ENCODE peak calls at places on chromosomes 11 and 22, in nine cellular contexts. One of them, this sample, is unnamed.

GRCh38 chr11:66546368-66546965 is at the start of gene ACTN3:
- DNase-seq in foreskin melanocyte: peak
- DNase-seq in right lobe of liver: no peak
- DNase-seq in HL-60: no peak
- DNase-seq in HuH-7.5: peak
- DNase-seq in activated CD4-positive, alpha-beta T cell treated with anti-CD3 and anti-CD28 coated beads, Interleukin-2, amount 50 U/mL, for 24 hours: no peak
- DNase-seq in GM04504: no peak
- DNase-seq in AG08395: peak
- DNase-seq in astrocyte of the spinal cord: no peak
- DNase-seq in this sample: no peak

GRCh38 chr11:110907629-110908028 is 195.4 kb upstream of the ARHGAP20 start:
- DNase-seq in foreskin melanocyte: no peak
- DNase-seq in right lobe of liver: no peak
- DNase-seq in HL-60: peak
- DNase-seq in HuH-7.5: no peak
- DNase-seq in activated CD4-positive, alpha-beta T cell treated with anti-CD3 and anti-CD28 coated beads, Interleukin-2, amount 50 U/mL, for 24 hours: no peak
- DNase-seq in GM04504: peak
- DNase-seq in AG08395: peak
- DNase-seq in astrocyte of the spinal cord: peak
- DNase-seq in this sample: peak

GRCh38 chr22:25644122-25644521 is 79.6 kb downstream of the GRK3 start:
- DNase-seq in foreskin melanocyte: no peak
- DNase-seq in right lobe of liver: no peak
- DNase-seq in HL-60: no peak
- DNase-seq in HuH-7.5: no peak
- DNase-seq in activated CD4-positive, alpha-beta T cell treated with anti-CD3 and anti-CD28 coated beads, Interleukin-2, amount 50 U/mL, for 24 hours: no peak
- DNase-seq in GM04504: no peak
- DNase-seq in AG08395: peak
- DNase-seq in astrocyte of the spinal cord: peak
- DNase-seq in this sample: no peak

GRCh38 chr11:17700991-17701390 is 18.4 kb upstream of the MYOD1 start:
- DNase-seq in foreskin melanocyte: no peak
- DNase-seq in right lobe of liver: no peak
- DNase-seq in HL-60: no peak
- DNase-seq in HuH-7.5: no peak
- DNase-seq in activated CD4-positive, alpha-beta T cell treated with anti-CD3 and anti-CD28 coated beads, Interleukin-2, amount 50 U/mL, for 24 hours: no peak
- DNase-seq in GM04504: no peak
- DNase-seq in AG08395: no peak
- DNase-seq in astrocyte of the spinal cord: no peak
- DNase-seq in this sample: no peak

GRCh38 chr11:117725048-117725734 is 71.8 kb downstream of the DSCAML1 start:
- DNase-seq in foreskin melanocyte: no peak
- DNase-seq in right lobe of liver: no peak
- DNase-seq in HL-60: no peak
- DNase-seq in HuH-7.5: no peak
- DNase-seq in activated CD4-positive, alpha-beta T cell treated with anti-CD3 and anti-CD28 coated beads, Interleukin-2, amount 50 U/mL, for 24 hours: no peak
- DNase-seq in GM04504: no peak
- DNase-seq in AG08395: no peak
- DNase-seq in astrocyte of the spinal cord: no peak
- DNase-seq in this sample: no peak

GRCh38 chr22:30863161-30863833 is 105.3 kb downstream of the MORC2 start:
- DNase-seq in foreskin melanocyte: no peak
- DNase-seq in right lobe of liver: no peak
- DNase-seq in HL-60: no peak
- DNase-seq in HuH-7.5: peak
- DNase-seq in activated CD4-positive, alpha-beta T cell treated with anti-CD3 and anti-CD28 coated beads, Interleukin-2, amount 50 U/mL, for 24 hours: no peak
- DNase-seq in GM04504: no peak
- DNase-seq in AG08395: peak
- DNase-seq in astrocyte of the spinal cord: no peak
- DNase-seq in this sample: no peak

GRCh38 chr22:19149047-19149883 is 827 bp downstream of the GSC2 start:
- DNase-seq in foreskin melanocyte: no peak
- DNase-seq in right lobe of liver: no peak
- DNase-seq in HL-60: peak
- DNase-seq in HuH-7.5: no peak
- DNase-seq in activated CD4-positive, alpha-beta T cell treated with anti-CD3 and anti-CD28 coated beads, Interleukin-2, amount 50 U/mL, for 24 hours: no peak
- DNase-seq in GM04504: no peak
- DNase-seq in AG08395: no peak
- DNase-seq in astrocyte of the spinal cord: no peak
- DNase-seq in this sample: no peak

GRCh38 chr11:66563832-66564231 is 4.6 kb downstream of the CTSF start:
- DNase-seq in foreskin melanocyte: no peak
- DNase-seq in right lobe of liver: no peak
- DNase-seq in HL-60: no peak
- DNase-seq in HuH-7.5: no peak
- DNase-seq in activated CD4-positive, alpha-beta T cell treated with anti-CD3 and anti-CD28 coated beads, Interleukin-2, amount 50 U/mL, for 24 hours: no peak
- DNase-seq in GM04504: no peak
- DNase-seq in AG08395: no peak
- DNase-seq in astrocyte of the spinal cord: no peak
- DNase-seq in this sample: no peak

GRCh38 chr11:97610000-97610399 is 1220.2 kb downstream of the JRKL start:
- DNase-seq in foreskin melanocyte: no peak
- DNase-seq in right lobe of liver: no peak
- DNase-seq in HL-60: no peak
- DNase-seq in HuH-7.5: no peak
- DNase-seq in activated CD4-positive, alpha-beta T cell treated with anti-CD3 and anti-CD28 coated beads, Interleukin-2, amount 50 U/mL, for 24 hours: no peak
- DNase-seq in GM04504: no peak
- DNase-seq in AG08395: no peak
- DNase-seq in astrocyte of the spinal cord: no peak
- DNase-seq in this sample: peak

GRCh38 chr11:116960916-116961315 is 123.5 kb upstream of the APOA1 start:
- DNase-seq in foreskin melanocyte: peak
- DNase-seq in right lobe of liver: no peak
- DNase-seq in HL-60: no peak
- DNase-seq in HuH-7.5: no peak
- DNase-seq in activated CD4-positive, alpha-beta T cell treated with anti-CD3 and anti-CD28 coated beads, Interleukin-2, amount 50 U/mL, for 24 hours: no peak
- DNase-seq in GM04504: no peak
- DNase-seq in AG08395: peak
- DNase-seq in astrocyte of the spinal cord: peak
- DNase-seq in this sample: no peak

GRCh38 chr22:22940961-22941605 is 53.5 kb downstream of the IGLL5 start:
- DNase-seq in foreskin melanocyte: no peak
- DNase-seq in right lobe of liver: no peak
- DNase-seq in HL-60: no peak
- DNase-seq in HuH-7.5: no peak
- DNase-seq in activated CD4-positive, alpha-beta T cell treated with anti-CD3 and anti-CD28 coated beads, Interleukin-2, amount 50 U/mL, for 24 hours: no peak
- DNase-seq in GM04504: no peak
- DNase-seq in AG08395: no peak
- DNase-seq in astrocyte of the spinal cord: no peak
- DNase-seq in this sample: no peak

GRCh38 chr11:119103793-119104192 is 2.1 kb upstream of the DPAGT1 start:
- DNase-seq in foreskin melanocyte: no peak
- DNase-seq in right lobe of liver: no peak
- DNase-seq in HL-60: peak
- DNase-seq in HuH-7.5: no peak
- DNase-seq in activated CD4-positive, alpha-beta T cell treated with anti-CD3 and anti-CD28 coated beads, Interleukin-2, amount 50 U/mL, for 24 hours: no peak
- DNase-seq in GM04504: no peak
- DNase-seq in AG08395: no peak
- DNase-seq in astrocyte of the spinal cord: no peak
- DNase-seq in this sample: peak

GRCh38 chr11:115670538-115671200 is 166.5 kb upstream of the CADM1 start:
- DNase-seq in foreskin melanocyte: no peak
- DNase-seq in right lobe of liver: no peak
- DNase-seq in HL-60: no peak
- DNase-seq in HuH-7.5: no peak
- DNase-seq in activated CD4-positive, alpha-beta T cell treated with anti-CD3 and anti-CD28 coated beads, Interleukin-2, amount 50 U/mL, for 24 hours: no peak
- DNase-seq in GM04504: no peak
- DNase-seq in AG08395: no peak
- DNase-seq in astrocyte of the spinal cord: no peak
- DNase-seq in this sample: no peak

GRCh38 chr11:115409691-115410220 is 94.5 kb downstream of the CADM1 start:
- DNase-seq in foreskin melanocyte: no peak
- DNase-seq in right lobe of liver: no peak
- DNase-seq in HL-60: no peak
- DNase-seq in HuH-7.5: peak
- DNase-seq in activated CD4-positive, alpha-beta T cell treated with anti-CD3 and anti-CD28 coated beads, Interleukin-2, amount 50 U/mL, for 24 hours: no peak
- DNase-seq in GM04504: no peak
- DNase-seq in AG08395: no peak
- DNase-seq in astrocyte of the spinal cord: peak
- DNase-seq in this sample: no peak

GRCh38 chr11:117095301-117096139 is 2.7 kb downstream of the SIK3 start:
- DNase-seq in foreskin melanocyte: no peak
- DNase-seq in right lobe of liver: no peak
- DNase-seq in HL-60: no peak
- DNase-seq in HuH-7.5: peak
- DNase-seq in activated CD4-positive, alpha-beta T cell treated with anti-CD3 and anti-CD28 coated beads, Interleukin-2, amount 50 U/mL, for 24 hours: no peak
- DNase-seq in GM04504: peak
- DNase-seq in AG08395: peak
- DNase-seq in astrocyte of the spinal cord: no peak
- DNase-seq in this sample: peak

GRCh38 chr11:31199403-31199802 is 170.1 kb downstream of the DCDC1 start:
- DNase-seq in foreskin melanocyte: no peak
- DNase-seq in right lobe of liver: no peak
- DNase-seq in HL-60: no peak
- DNase-seq in HuH-7.5: no peak
- DNase-seq in activated CD4-positive, alpha-beta T cell treated with anti-CD3 and anti-CD28 coated beads, Interleukin-2, amount 50 U/mL, for 24 hours: no peak
- DNase-seq in GM04504: no peak
- DNase-seq in AG08395: no peak
- DNase-seq in astrocyte of the spinal cord: no peak
- DNase-seq in this sample: no peak

GRCh38 chr11:76316726-76317125 is 64.2 kb downstream of the THAP12 start:
- DNase-seq in foreskin melanocyte: no peak
- DNase-seq in right lobe of liver: no peak
- DNase-seq in HL-60: no peak
- DNase-seq in HuH-7.5: no peak
- DNase-seq in activated CD4-positive, alpha-beta T cell treated with anti-CD3 and anti-CD28 coated beads, Interleukin-2, amount 50 U/mL, for 24 hours: no peak
- DNase-seq in GM04504: no peak
- DNase-seq in AG08395: no peak
- DNase-seq in astrocyte of the spinal cord: no peak
- DNase-seq in this sample: no peak

GRCh38 chr11:88704505-88704904 is 361.3 kb downstream of the GRM5 start:
- DNase-seq in foreskin melanocyte: no peak
- DNase-seq in right lobe of liver: no peak
- DNase-seq in HL-60: no peak
- DNase-seq in HuH-7.5: no peak
- DNase-seq in activated CD4-positive, alpha-beta T cell treated with anti-CD3 and anti-CD28 coated beads, Interleukin-2, amount 50 U/mL, for 24 hours: no peak
- DNase-seq in GM04504: no peak
- DNase-seq in AG08395: peak
- DNase-seq in astrocyte of the spinal cord: peak
- DNase-seq in this sample: peak

GRCh38 chr11:69530278-69531070 is 49.0 kb downstream of the LINC01488 start:
- DNase-seq in foreskin melanocyte: no peak
- DNase-seq in right lobe of liver: peak
- DNase-seq in HL-60: peak
- DNase-seq in HuH-7.5: no peak
- DNase-seq in activated CD4-positive, alpha-beta T cell treated with anti-CD3 and anti-CD28 coated beads, Interleukin-2, amount 50 U/mL, for 24 hours: no peak
- DNase-seq in GM04504: no peak
- DNase-seq in AG08395: no peak
- DNase-seq in astrocyte of the spinal cord: no peak
- DNase-seq in this sample: peak

GRCh38 chr11:32140121-32140520 is 49.2 kb downstream of the RCN1 start:
- DNase-seq in foreskin melanocyte: no peak
- DNase-seq in right lobe of liver: no peak
- DNase-seq in HL-60: no peak
- DNase-seq in HuH-7.5: no peak
- DNase-seq in activated CD4-positive, alpha-beta T cell treated with anti-CD3 and anti-CD28 coated beads, Interleukin-2, amount 50 U/mL, for 24 hours: no peak
- DNase-seq in GM04504: no peak
- DNase-seq in AG08395: no peak
- DNase-seq in astrocyte of the spinal cord: no peak
- DNase-seq in this sample: no peak

GRCh38 chr11:114095899-114096298 is 36.4 kb downstream of the ZBTB16 start:
- DNase-seq in foreskin melanocyte: no peak
- DNase-seq in right lobe of liver: no peak
- DNase-seq in HL-60: no peak
- DNase-seq in HuH-7.5: no peak
- DNase-seq in activated CD4-positive, alpha-beta T cell treated with anti-CD3 and anti-CD28 coated beads, Interleukin-2, amount 50 U/mL, for 24 hours: no peak
- DNase-seq in GM04504: no peak
- DNase-seq in AG08395: no peak
- DNase-seq in astrocyte of the spinal cord: no peak
- DNase-seq in this sample: no peak

GRCh38 chr11:100769617-100770016 is 82.5 kb downstream of the ARHGAP42 start:
- DNase-seq in foreskin melanocyte: no peak
- DNase-seq in right lobe of liver: no peak
- DNase-seq in HL-60: no peak
- DNase-seq in HuH-7.5: no peak
- DNase-seq in activated CD4-positive, alpha-beta T cell treated with anti-CD3 and anti-CD28 coated beads, Interleukin-2, amount 50 U/mL, for 24 hours: no peak
- DNase-seq in GM04504: no peak
- DNase-seq in AG08395: no peak
- DNase-seq in astrocyte of the spinal cord: no peak
- DNase-seq in this sample: no peak

GRCh38 chr11:65962136-65962564 is 616 bp downstream of the SART1 start:
- DNase-seq in foreskin melanocyte: peak
- DNase-seq in right lobe of liver: no peak
- DNase-seq in HL-60: no peak
- DNase-seq in HuH-7.5: no peak
- DNase-seq in activated CD4-positive, alpha-beta T cell treated with anti-CD3 and anti-CD28 coated beads, Interleukin-2, amount 50 U/mL, for 24 hours: no peak
- DNase-seq in GM04504: no peak
- DNase-seq in AG08395: no peak
- DNase-seq in astrocyte of the spinal cord: no peak
- DNase-seq in this sample: no peak

GRCh38 chr22:41197808-41198585 is 7.1 kb upstream of the L3MBTL2 start:
- DNase-seq in foreskin melanocyte: no peak
- DNase-seq in right lobe of liver: peak
- DNase-seq in HL-60: peak
- DNase-seq in HuH-7.5: peak
- DNase-seq in activated CD4-positive, alpha-beta T cell treated with anti-CD3 and anti-CD28 coated beads, Interleukin-2, amount 50 U/mL, for 24 hours: peak
- DNase-seq in GM04504: no peak
- DNase-seq in AG08395: no peak
- DNase-seq in astrocyte of the spinal cord: no peak
- DNase-seq in this sample: peak

This sample was measured in NB4.